ENCODE peak calls at places on chromosome 9, in nine cellular contexts. T is GM23338; J is psoas muscle; D is tibial artery; C is mammary epithelial cell; V is sigmoid colon; F is Panc1; L is CD8-positive, alpha-beta T cell; U is CD8-positive, alpha-beta memory T cell. H is an unnamed sample.

GRCh38 chr9:133737774-133738038 is 446 bp downstream of the SARDH start:
- DNase-seq in U (no peak), J (no peak), D (no peak), V (no peak), T (no peak), C (no peak), F (no peak), L (no peak), H (no peak)

GRCh38 chr9:37325778-37326177 is 96.7 kb upstream of the GRHPR start:
- DNase-seq in D (no peak), C (no peak), V (no peak), L (no peak), J (no peak), F (no peak), T (no peak), U (no peak), H (no peak)

GRCh38 chr9:35882265-35882848 is 12.2 kb upstream of the OR13J1 start:
- DNase-seq in L (peak), C (peak), D (peak), J (peak), U (peak), F (peak), T (peak), V (peak), H (peak)

GRCh38 chr9:133768371-133768858 is 30.3 kb upstream of the SARDH start:
- DNase-seq in F (no peak), U (no peak), V (peak), T (no peak), L (no peak), C (no peak), D (no peak), J (no peak), H (no peak)

GRCh38 chr9:133075925-133076324 is 14.1 kb downstream of the CEL start:
- DNase-seq in F (peak), U (no peak), C (peak), D (no peak), V (no peak), L (no peak), J (no peak), T (no peak), H (no peak)

GRCh38 chr9:5586391-5586802 is 42.5 kb upstream of the RIC1 start:
- DNase-seq in D (no peak), C (peak), J (no peak), V (no peak), T (no peak), F (no peak), U (no peak), L (no peak), H (no peak)

GRCh38 chr9:35267716-35268115 is 105.9 kb downstream of the UNC13B start:
- DNase-seq in U (no peak), L (no peak), J (no peak), F (no peak), T (peak), V (no peak), C (peak), D (no peak), H (no peak)

GRCh38 chr9:84169240-84169639 is 171.3 kb downstream of the SLC28A3 start:
- DNase-seq in T (no peak), C (peak), F (no peak), L (no peak), J (no peak), V (no peak), D (no peak), U (no peak), H (no peak)

GRCh38 chr9:2359821-2360220 is 261.8 kb upstream of the VLDLR start:
- DNase-seq in U (no peak), L (no peak), J (no peak), T (no peak), F (no peak), V (no peak), C (no peak), D (no peak), H (no peak)

GRCh38 chr9:70421020-70421271 is 6.5 kb upstream of the KLF9 start:
- DNase-seq in D (no peak), F (no peak), T (no peak), U (no peak), J (no peak), L (no peak), V (no peak), C (no peak), H (no peak)

GRCh38 chr9:111805841-111806241 is 11.1 kb upstream of the SHOC1 start:
- DNase-seq in F (peak), T (no peak), L (no peak), V (no peak), D (no peak), U (no peak), C (peak), J (no peak), H (no peak)

GRCh38 chr9:116662633-116663032 is 24.5 kb upstream of the TRIM32 start:
- DNase-seq in T (no peak), D (no peak), V (no peak), L (no peak), J (no peak), C (no peak), F (no peak), U (no peak), H (no peak)

GRCh38 chr9:35611230-35611797 is 6.3 kb downstream of the TESK1 start:
- DNase-seq in J (peak), V (peak), C (peak), U (peak), D (peak), L (peak), F (peak), T (peak), H (peak)

GRCh38 chr9:89606567-89607311 is 1.9 kb downstream of the GADD45G start:
- DNase-seq in J (peak), D (no peak), L (no peak), U (no peak), V (no peak), C (peak), T (peak), F (no peak), H (no peak)

GRCh38 chr9:101442248-101443136 is 6.9 kb upstream of the ALDOB start:
- DNase-seq in T (no peak), F (no peak), C (no peak), U (no peak), L (no peak), V (no peak), J (no peak), D (no peak), H (no peak)

GRCh38 chr9:69391946-69392345 is 66.9 kb downstream of the ENTREP1 start:
- DNase-seq in J (peak), L (no peak), U (no peak), C (no peak), D (no peak), V (no peak), T (no peak), F (no peak), H (no peak)

GRCh38 chr9:125233678-125234077 is 7.5 kb downstream of the HSPA5 start:
- DNase-seq in L (no peak), U (no peak), C (peak), D (no peak), J (no peak), F (peak), T (no peak), V (no peak), H (no peak)

GRCh38 chr9:105608685-105609598 is 51.0 kb downstream of the FKTN start:
- DNase-seq in D (no peak), J (no peak), T (peak), F (peak), U (peak), L (no peak), C (peak), V (no peak), H (no peak)

GRCh38 chr9:89878687-89879086 is 273.9 kb downstream of the GADD45G start:
- DNase-seq in L (no peak), V (peak), T (no peak), F (no peak), D (peak), J (peak), U (no peak), C (no peak), H (no peak)

GRCh38 chr9:114096866-114097612 is 2.1 kb downstream of the KIF12 start:
- DNase-seq in D (no peak), F (no peak), T (no peak), L (no peak), U (no peak), J (no peak), V (no peak), C (no peak), H (no peak)

GRCh38 chr9:126226991-126227937 is 99.4 kb upstream of the MVB12B start:
- DNase-seq in L (no peak), T (no peak), V (no peak), F (no peak), J (no peak), U (no peak), D (no peak), C (no peak), H (no peak)

GRCh38 chr9:92191801-92192200 is 76.6 kb upstream of the SPTLC1 start:
- DNase-seq in F (no peak), U (no peak), J (no peak), T (no peak), V (no peak), C (peak), L (no peak), D (no peak), H (no peak)

GRCh38 chr9:126399251-126399650 is 72.6 kb downstream of the MVB12B start:
- DNase-seq in D (no peak), U (no peak), T (no peak), F (no peak), C (no peak), L (no peak), V (no peak), J (no peak), H (no peak)

GRCh38 chr9:119639287-119639955 is 270.2 kb upstream of the BRINP1 start:
- DNase-seq in U (no peak), V (no peak), T (peak), J (no peak), C (no peak), D (no peak), F (no peak), L (no peak), H (no peak)

GRCh38 chr9:123947326-123947725 is 17.4 kb upstream of the DENND1A start:
- DNase-seq in J (no peak), U (no peak), C (no peak), D (no peak), T (no peak), L (no peak), V (no peak), F (no peak), H (no peak)

GRCh38 chr9:11257992-11258391 is 645.2 kb upstream of the PTPRD start:
- DNase-seq in U (no peak), F (no peak), L (no peak), V (no peak), J (no peak), T (no peak), D (no peak), C (no peak), H (no peak)

GRCh38 chr9:14247577-14247976 is 66.4 kb downstream of the NFIB start:
- DNase-seq in J (no peak), V (no peak), T (no peak), D (no peak), U (no peak), C (no peak), F (no peak), L (no peak), H (no peak)

GRCh38 chr9:134434896-134435506 is 108.7 kb downstream of the RXRA start:
- DNase-seq in L (no peak), C (peak), J (peak), D (peak), T (no peak), F (no peak), U (no peak), V (peak), H (no peak)

GRCh38 chr9:117771162-117771561 is 67.0 kb downstream of the TLR4 start:
- DNase-seq in T (no peak), D (no peak), J (no peak), V (no peak), F (no peak), C (no peak), U (no peak), L (no peak), H (no peak)

GRCh38 chr9:107504585-107505455 is 15.3 kb upstream of the KLF4 start:
- DNase-seq in U (no peak), T (no peak), C (peak), F (peak), L (no peak), J (no peak), V (no peak), D (peak), H (no peak)

GRCh38 chr9:95570150-95570549 is 53.4 kb upstream of the PTCH1 start:
- DNase-seq in L (no peak), J (no peak), V (no peak), F (no peak), T (peak), D (no peak), C (no peak), U (no peak), H (no peak)

GRCh38 chr9:117273612-117274011 is 141.2 kb downstream of the ASTN2 start:
- DNase-seq in U (no peak), T (no peak), D (no peak), V (no peak), C (no peak), J (no peak), L (no peak), F (no peak), H (no peak)

GRCh38 chr9:6842584-6842947 is 84.8 kb downstream of the KDM4C start:
- DNase-seq in L (no peak), U (no peak), J (no peak), D (no peak), F (no peak), V (no peak), T (no peak), C (peak), H (no peak)

GRCh38 chr9:26746357-26747072 is 146.1 kb downstream of the CAAP1 start:
- DNase-seq in L (no peak), V (no peak), J (no peak), T (peak), C (peak), U (no peak), D (no peak), F (no peak), H (no peak)

GRCh38 chr9:80326105-80326504 is 754.3 kb downstream of the TLE4 start:
- DNase-seq in F (no peak), L (no peak), V (no peak), T (no peak), D (no peak), C (no peak), J (no peak), U (no peak), H (no peak)

DNA sequence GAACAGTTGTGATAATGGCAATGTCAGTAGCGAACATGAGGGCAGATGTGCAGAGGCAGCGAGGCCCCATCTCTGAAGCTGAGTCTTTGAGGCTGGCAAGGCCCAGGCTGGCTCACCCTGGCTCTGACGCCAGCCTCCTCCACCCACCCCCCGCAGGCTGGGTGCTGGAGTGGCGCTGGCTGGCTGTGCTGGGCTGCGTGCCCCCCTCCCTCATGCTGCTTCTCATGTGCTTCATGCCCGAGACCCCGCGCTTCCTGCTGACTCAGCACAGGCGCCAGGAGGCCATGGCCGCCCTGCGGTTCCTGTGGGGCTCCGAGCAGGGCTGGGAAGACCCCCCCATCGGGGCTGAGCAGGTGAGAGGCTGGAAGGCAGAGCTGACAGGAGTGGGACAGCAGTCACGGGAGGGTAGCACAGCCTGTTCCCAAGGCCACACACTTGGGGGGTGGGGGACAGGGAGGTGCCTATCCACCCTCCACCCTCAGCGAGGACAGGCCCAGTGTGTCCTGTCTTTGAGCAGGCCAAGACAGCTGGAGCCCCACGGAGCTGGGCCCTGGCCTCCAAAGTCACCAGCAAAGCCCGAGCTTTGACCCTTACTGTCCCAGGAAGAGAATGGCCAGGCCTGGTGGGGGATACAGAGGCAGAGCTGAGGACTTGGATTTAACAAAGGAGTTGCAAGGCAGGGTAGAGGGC is 5.6 kb downstream of the SLC2A8 start:
- DNase-seq in D (no peak), V (no peak), T (no peak), J (no peak), C (no peak), U (no peak), L (no peak), F (no peak), H (no peak)
- H3K27ac ChIP-seq in D (no peak), V (no peak), T (no peak), J (no peak), C (no peak), U (no peak), L (no peak), F (no peak), H (no peak)

GRCh38 chr9:128636024-128636390 is 20.6 kb downstream of the DYNC2I2 start:
- DNase-seq in U (no peak), L (no peak), F (no peak), T (peak), D (no peak), J (peak), C (no peak), V (no peak), H (no peak)
- H3K4me3 ChIP-seq in U (no peak), L (no peak), F (no peak), T (no peak), D (no peak), J (no peak), C (no peak), V (no peak), H (no peak)

DNA sequence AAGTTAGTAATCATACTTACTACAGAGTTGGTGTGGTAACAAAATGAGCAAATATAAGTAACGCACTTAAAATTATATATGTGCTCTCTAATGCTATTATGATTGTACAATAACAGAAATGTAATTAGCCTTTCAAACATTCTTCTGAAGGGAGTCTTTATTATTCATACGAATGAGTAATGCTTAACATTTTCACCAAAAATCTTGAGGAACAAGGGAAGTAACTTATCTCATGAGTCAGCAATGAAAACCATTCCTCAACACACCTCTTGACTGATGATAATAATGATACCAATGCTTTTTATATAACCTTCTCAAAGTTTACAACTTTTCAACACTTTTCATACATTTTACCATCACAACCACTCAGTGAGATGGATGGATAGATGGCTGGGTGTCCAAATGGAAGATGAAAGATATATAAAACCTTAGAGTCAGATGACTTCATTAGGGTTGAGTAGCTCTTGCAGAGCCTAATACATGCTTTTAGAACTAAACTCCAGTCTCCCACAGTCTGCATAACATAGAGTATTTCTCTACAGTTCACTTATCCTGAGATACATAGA is 369.3 kb downstream of the BNC2 start:
- DNase-seq in J (no peak), F (no peak), C (peak), D (no peak), V (no peak), L (no peak), U (no peak), T (no peak), H (no peak)
- H3K27ac ChIP-seq in J (no peak), F (no peak), C (peak), D (no peak), V (no peak), L (no peak), U (no peak), T (no peak), H (no peak)

DNA sequence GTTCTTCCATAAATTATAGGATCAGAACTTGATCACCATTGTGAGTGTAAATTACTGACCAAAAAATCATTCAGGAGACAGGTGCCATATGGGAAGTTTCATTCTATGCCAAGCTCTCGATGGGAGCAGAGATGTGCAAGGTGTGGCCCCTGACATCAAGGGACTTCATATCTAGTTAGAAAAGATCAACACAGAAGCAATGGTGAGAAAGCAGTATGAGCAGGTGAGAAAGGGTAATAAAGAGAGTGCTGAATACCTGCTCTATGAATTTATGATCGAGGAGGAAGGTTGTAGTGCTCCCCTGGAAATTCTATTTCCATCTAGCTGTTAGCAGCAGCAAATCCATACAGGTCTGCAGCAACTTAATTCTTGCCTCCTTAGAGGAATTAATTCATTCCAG is 181.9 kb downstream of the SAXO1 start:
- DNase-seq in L (no peak), V (no peak), F (no peak), J (no peak), D (no peak), C (no peak), T (no peak), U (no peak), H (no peak)
- H3K4me3 ChIP-seq in L (no peak), V (no peak), F (no peak), J (no peak), D (no peak), C (no peak), T (no peak), U (no peak), H (no peak)

GRCh38 chr9:21557428-21557768 is 75.3 kb upstream of the IFNE start:
- DNase-seq in D (no peak), T (no peak), L (no peak), U (no peak), C (no peak), V (no peak), J (no peak), F (no peak), H (no peak)

GRCh38 chr9:21559402-21560280 is 77.5 kb upstream of the IFNE start:
- DNase-seq in J (peak), D (no peak), V (peak), F (no peak), T (peak), C (peak), U (peak), L (peak), H (peak)

GRCh38 chr9:21560281-21560745 is 78.2 kb upstream of the IFNE start:
- DNase-seq in U (no peak), C (no peak), D (no peak), L (no peak), T (peak), V (no peak), F (no peak), J (no peak), H (no peak)

GRCh38 chr9:21558079-21558478 is 76.0 kb upstream of the IFNE start:
- DNase-seq in F (no peak), U (no peak), J (no peak), T (no peak), V (no peak), L (no peak), C (no peak), D (no peak), H (no peak)

DNA sequence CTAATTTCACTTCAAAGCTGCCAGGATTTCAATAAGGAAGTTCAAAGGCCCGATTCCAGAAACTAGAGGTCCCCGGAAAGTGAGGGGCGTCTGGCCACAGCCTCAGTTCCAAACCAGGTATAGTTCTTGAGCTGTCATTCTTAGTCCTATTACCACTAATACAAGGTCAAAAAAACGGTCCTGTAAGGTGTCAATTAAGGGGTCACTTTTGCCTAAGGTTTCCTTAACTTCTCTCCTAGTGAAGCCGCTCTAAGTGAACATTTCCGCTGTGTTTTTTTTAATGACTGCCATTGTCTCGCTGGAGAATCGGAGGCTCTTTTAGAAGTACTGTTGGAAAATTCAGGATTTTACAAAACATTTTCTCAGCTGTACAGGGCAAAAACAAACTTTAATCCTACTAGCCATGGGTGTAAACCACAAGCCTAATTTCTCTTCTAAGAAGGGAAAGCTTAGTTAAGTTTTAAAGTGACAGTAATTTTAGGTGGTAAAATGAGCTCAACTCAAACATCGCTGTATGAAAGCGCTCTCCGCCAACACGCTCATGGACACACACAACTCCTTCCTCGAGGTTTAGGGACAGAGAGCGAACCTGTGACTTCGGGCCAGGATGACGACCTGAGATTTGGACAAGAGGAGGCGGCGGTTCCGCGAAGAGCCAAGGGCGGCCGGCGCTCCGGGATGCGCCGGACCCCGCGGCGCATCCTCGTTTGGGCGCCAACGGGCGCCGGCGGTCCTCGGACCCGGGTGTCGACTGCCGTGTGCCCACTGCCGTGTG is 76.7 kb upstream of the IFNE start:
- DNase-seq in F (no peak), J (no peak), D (no peak), T (peak), V (no peak), C (peak), L (no peak), U (peak), H (no peak)
- H3K27ac ChIP-seq in F (peak), J (no peak), D (no peak), T (no peak), V (no peak), C (peak), L (peak), U (no peak), H (no peak)

H was measured in effector memory CD4-positive, alpha-beta T cell.